ENCODE peak calls at places on chromosome 19, in four cellular contexts. One of them, this sample, is unnamed.

GRCh38 chr19:36215276-36216171 is 618 bp downstream of the ZNF146 start:
- DNase-seq in AG10803: peak
- DNase-seq in fibroblast of pulmonary artery: peak
- DNase-seq in fibroblast of mammary gland: peak
- DNase-seq in this sample: peak

GRCh38 chr19:48819366-48819816 is 8.6 kb upstream of the BCAT2 start:
- DNase-seq in AG10803: peak
- DNase-seq in fibroblast of pulmonary artery: peak
- DNase-seq in fibroblast of mammary gland: peak
- DNase-seq in this sample: peak

GRCh38 chr19:14248578-14249011 is 42.6 kb upstream of the ADGRL1 start:
- DNase-seq in AG10803: peak
- DNase-seq in fibroblast of pulmonary artery: peak
- DNase-seq in fibroblast of mammary gland: peak
- DNase-seq in this sample: peak

GRCh38 chr19:52527954-52528326 is 472 bp downstream of the ZNF808 start:
- DNase-seq in AG10803: peak
- DNase-seq in fibroblast of pulmonary artery: no peak
- DNase-seq in fibroblast of mammary gland: peak
- DNase-seq in this sample: no peak

GRCh38 chr19:5337886-5338595 is 2.6 kb downstream of the PTPRS start:
- DNase-seq in AG10803: no peak
- DNase-seq in fibroblast of pulmonary artery: no peak
- DNase-seq in fibroblast of mammary gland: no peak
- DNase-seq in this sample: no peak

GRCh38 chr19:49441210-49441959 is at the start of gene SLC17A7:
- DNase-seq in AG10803: no peak
- DNase-seq in fibroblast of pulmonary artery: no peak
- DNase-seq in fibroblast of mammary gland: no peak
- DNase-seq in this sample: no peak

GRCh38 chr19:30317403-30317802 is 54.8 kb upstream of the ZNF536 start:
- DNase-seq in AG10803: no peak
- DNase-seq in fibroblast of pulmonary artery: no peak
- DNase-seq in fibroblast of mammary gland: no peak
- DNase-seq in this sample: no peak

GRCh38 chr19:27775395-27775794 is 1437.6 kb downstream of the UQCRFS1 start:
- DNase-seq in AG10803: no peak
- DNase-seq in fibroblast of pulmonary artery: no peak
- DNase-seq in fibroblast of mammary gland: no peak
- DNase-seq in this sample: no peak

GRCh38 chr19:43564800-43565199 is 10.5 kb downstream of the XRCC1 start:
- DNase-seq in AG10803: no peak
- DNase-seq in fibroblast of pulmonary artery: no peak
- DNase-seq in fibroblast of mammary gland: no peak
- DNase-seq in this sample: no peak

GRCh38 chr19:49503582-49503962 is 7.3 kb downstream of the RPS11 start:
- DNase-seq in AG10803: no peak
- DNase-seq in fibroblast of pulmonary artery: no peak
- DNase-seq in fibroblast of mammary gland: no peak
- DNase-seq in this sample: no peak

GRCh38 chr19:55454787-55455243 is 6.6 kb downstream of the ISOC2 start:
- DNase-seq in AG10803: peak
- DNase-seq in fibroblast of pulmonary artery: peak
- DNase-seq in fibroblast of mammary gland: peak
- DNase-seq in this sample: no peak

DNA sequence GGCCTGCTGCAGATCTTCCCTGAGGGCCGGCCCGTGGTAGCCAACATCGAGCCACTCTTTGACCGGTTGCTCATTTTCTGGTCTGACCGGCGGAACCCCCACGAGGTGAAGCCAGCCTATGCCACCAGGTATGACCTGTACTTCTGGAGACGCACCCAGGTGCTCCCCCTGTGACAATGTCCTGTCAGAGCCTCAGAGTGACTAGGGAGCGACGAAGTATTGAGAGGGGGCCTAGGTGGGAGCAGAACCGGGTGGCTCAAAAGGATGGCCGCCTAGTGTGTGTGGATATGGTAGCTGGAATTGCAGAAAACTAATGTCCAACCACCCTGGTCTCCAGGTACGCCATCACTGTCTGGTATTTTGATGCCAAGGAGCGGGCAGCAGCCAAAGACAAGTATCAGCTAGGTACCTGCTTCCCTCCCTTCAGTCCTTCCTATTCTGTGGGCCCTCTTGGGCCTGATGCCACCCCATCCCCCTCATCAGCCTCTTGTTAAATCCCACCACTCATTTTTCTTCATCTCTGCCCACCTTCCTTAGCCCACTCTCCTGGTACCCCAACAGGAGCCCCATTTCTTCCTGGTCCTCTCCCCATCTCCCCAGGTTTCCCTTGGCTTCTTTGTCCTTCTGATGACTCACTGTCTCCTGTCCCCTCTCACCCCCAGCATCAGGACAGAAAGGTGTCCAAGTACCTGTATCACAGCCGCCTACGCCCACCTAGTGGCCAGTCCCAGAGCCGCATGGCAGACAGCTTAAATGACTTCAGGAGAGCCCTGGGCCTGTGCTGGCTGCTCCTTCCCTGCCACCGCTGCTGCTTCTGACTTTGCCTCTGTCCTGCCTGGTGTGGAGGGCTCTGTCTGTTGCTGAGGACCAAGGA is 8.4 kb downstream of the EGLN2 start:
- DNase-seq in AG10803: no peak
- DNase-seq in fibroblast of pulmonary artery: no peak
- DNase-seq in fibroblast of mammary gland: no peak
- DNase-seq in this sample: no peak
- TF ChIP-seq CTCF in AG10803: no peak
- TF ChIP-seq CTCF in fibroblast of pulmonary artery: peak
- TF ChIP-seq CTCF in fibroblast of mammary gland: no peak
- TF ChIP-seq CTCF in this sample: peak

DNA sequence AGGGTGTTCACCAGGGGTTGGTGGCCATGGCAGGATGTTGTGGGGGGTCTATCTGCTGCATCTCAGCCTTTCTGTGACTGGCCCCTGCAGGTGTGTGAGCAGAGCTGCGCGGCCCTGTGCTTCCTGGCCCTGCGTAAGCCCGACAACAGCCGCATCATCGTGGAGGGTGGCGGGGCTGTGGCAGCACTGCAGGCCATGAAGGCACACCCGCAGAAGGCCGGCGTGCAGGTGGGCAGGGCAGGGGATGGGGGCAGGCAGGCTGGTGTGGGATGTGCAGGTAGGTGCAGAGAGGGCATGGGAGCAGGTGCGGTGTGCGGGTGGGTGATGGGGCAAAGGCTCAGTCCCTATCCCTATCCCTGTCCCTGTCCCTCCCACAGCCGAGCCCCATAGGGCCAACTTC is 8.1 kb upstream of the SLC25A42 start:
- DNase-seq in AG10803: no peak
- DNase-seq in fibroblast of pulmonary artery: no peak
- DNase-seq in fibroblast of mammary gland: no peak
- DNase-seq in this sample: no peak
- H3K4me3 ChIP-seq in AG10803: no peak
- H3K4me3 ChIP-seq in fibroblast of pulmonary artery: no peak
- H3K4me3 ChIP-seq in fibroblast of mammary gland: no peak
- H3K4me3 ChIP-seq in this sample: no peak

DNA sequence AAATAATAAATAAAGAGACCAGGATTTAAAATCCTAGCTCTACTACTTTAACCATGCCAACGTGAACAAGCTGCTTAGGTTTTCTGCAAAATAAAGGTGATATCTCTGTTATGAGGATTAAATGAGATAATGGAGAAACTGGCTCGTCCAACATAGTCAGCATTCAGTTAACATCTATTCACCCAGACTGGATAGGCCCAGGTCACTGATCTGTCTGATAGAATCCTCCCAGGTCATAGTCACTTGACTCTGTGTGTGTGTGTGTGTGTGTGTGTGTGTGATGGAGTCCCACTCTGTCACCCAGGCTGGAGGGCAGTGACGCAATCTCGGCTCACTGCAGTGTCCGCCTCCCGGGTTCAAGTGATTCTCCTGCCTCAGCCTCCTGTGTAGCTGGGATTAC is 12.9 kb upstream of the RAB8A start:
- DNase-seq in AG10803: no peak
- DNase-seq in fibroblast of pulmonary artery: no peak
- DNase-seq in fibroblast of mammary gland: no peak
- DNase-seq in this sample: no peak
- TF ChIP-seq CTCF in AG10803: no peak
- TF ChIP-seq CTCF in fibroblast of pulmonary artery: no peak
- TF ChIP-seq CTCF in fibroblast of mammary gland: no peak
- TF ChIP-seq CTCF in this sample: no peak

GRCh38 chr19:15671891-15672579 is 852 bp upstream of the CYP4F12 start:
- DNase-seq in AG10803: no peak
- DNase-seq in fibroblast of pulmonary artery: no peak
- DNase-seq in fibroblast of mammary gland: no peak
- DNase-seq in this sample: no peak

GRCh38 chr19:15672580-15673175 is at the start of gene CYP4F12:
- DNase-seq in AG10803: peak
- DNase-seq in fibroblast of pulmonary artery: peak
- DNase-seq in fibroblast of mammary gland: peak
- DNase-seq in this sample: peak

GRCh38 chr19:15673176-15673654 is 328 bp downstream of the CYP4F12 start:
- DNase-seq in AG10803: no peak
- DNase-seq in fibroblast of pulmonary artery: no peak
- DNase-seq in fibroblast of mammary gland: no peak
- DNase-seq in this sample: no peak

GRCh38 chr19:15669440-15669839 is 3.4 kb upstream of the CYP4F12 start:
- DNase-seq in AG10803: no peak
- DNase-seq in fibroblast of pulmonary artery: no peak
- DNase-seq in fibroblast of mammary gland: no peak
- DNase-seq in this sample: no peak

DNA sequence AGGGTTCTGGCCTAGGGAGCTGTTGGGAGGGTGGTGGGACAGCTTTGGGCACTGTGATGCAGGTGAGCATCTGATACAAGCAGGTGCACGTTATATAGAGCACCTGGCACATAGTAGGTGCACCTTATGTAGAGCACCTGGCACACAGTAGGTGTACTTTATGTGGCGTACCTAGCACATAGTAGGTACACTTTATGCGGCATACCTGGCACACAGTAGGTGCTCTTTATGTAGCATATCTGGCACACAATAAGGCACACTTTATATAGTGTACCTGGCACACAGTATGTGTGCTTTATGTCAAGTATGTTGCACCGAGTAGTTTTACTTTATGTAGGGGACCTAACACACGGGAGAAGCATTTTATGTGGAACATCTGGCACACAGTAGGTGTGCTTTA is 1.6 kb upstream of the CYP4F12 start:
- DNase-seq in AG10803: no peak
- DNase-seq in fibroblast of pulmonary artery: no peak
- DNase-seq in fibroblast of mammary gland: no peak
- DNase-seq in this sample: no peak
- H3K4me3 ChIP-seq in AG10803: no peak
- H3K4me3 ChIP-seq in fibroblast of pulmonary artery: no peak
- H3K4me3 ChIP-seq in fibroblast of mammary gland: no peak
- H3K4me3 ChIP-seq in this sample: no peak

GRCh38 chr19:3111586-3112247 is 17.6 kb downstream of the GNA11 start:
- DNase-seq in AG10803: no peak
- DNase-seq in fibroblast of pulmonary artery: no peak
- DNase-seq in fibroblast of mammary gland: no peak
- DNase-seq in this sample: no peak
- TF ChIP-seq CTCF in AG10803: no peak
- TF ChIP-seq CTCF in fibroblast of pulmonary artery: no peak
- TF ChIP-seq CTCF in fibroblast of mammary gland: no peak
- TF ChIP-seq CTCF in this sample: no peak

GRCh38 chr19:21141787-21142464 is at the start of gene ZNF431:
- DNase-seq in AG10803: peak
- DNase-seq in fibroblast of pulmonary artery: peak
- DNase-seq in fibroblast of mammary gland: peak
- DNase-seq in this sample: peak
- H3K4me3 ChIP-seq in AG10803: peak
- H3K4me3 ChIP-seq in fibroblast of pulmonary artery: peak
- H3K4me3 ChIP-seq in fibroblast of mammary gland: peak
- H3K4me3 ChIP-seq in this sample: peak

GRCh38 chr19:7746903-7747884 is at the start of gene CD209:
- DNase-seq in AG10803: no peak
- DNase-seq in fibroblast of pulmonary artery: no peak
- DNase-seq in fibroblast of mammary gland: no peak
- DNase-seq in this sample: no peak

GRCh38 chr19:7744871-7745270 is 2.5 kb downstream of the CD209 start:
- DNase-seq in AG10803: no peak
- DNase-seq in fibroblast of pulmonary artery: no peak
- DNase-seq in fibroblast of mammary gland: no peak
- DNase-seq in this sample: no peak

GRCh38 chr19:7751157-7751783 is 3.9 kb upstream of the CD209 start:
- DNase-seq in AG10803: no peak
- DNase-seq in fibroblast of pulmonary artery: peak
- DNase-seq in fibroblast of mammary gland: peak
- DNase-seq in this sample: no peak

GRCh38 chr19:7748171-7748570 is 837 bp upstream of the CD209 start:
- DNase-seq in AG10803: no peak
- DNase-seq in fibroblast of pulmonary artery: no peak
- DNase-seq in fibroblast of mammary gland: no peak
- DNase-seq in this sample: no peak

DNA sequence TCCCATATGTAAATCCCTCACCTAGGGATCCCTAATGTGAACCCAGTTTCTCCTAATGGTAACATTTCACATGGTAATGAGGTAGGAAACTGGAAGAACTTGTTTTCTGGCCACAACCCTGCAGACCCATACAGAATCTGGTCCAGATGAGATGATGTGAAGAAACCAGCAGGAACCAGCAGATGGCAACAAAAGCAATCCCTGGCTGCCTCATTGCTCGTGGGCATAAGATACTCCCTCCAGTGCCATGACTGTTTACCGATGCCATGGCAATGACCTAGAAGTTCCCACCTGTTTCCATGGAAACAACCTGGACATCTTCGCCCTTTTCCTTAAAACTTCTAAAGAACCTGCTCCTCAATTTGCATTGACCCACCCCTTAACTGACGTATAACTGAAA is 1.4 kb upstream of the CD209 start:
- DNase-seq in AG10803: no peak
- DNase-seq in fibroblast of pulmonary artery: peak
- DNase-seq in fibroblast of mammary gland: peak
- DNase-seq in this sample: peak
- TF ChIP-seq CTCF in AG10803: peak
- TF ChIP-seq CTCF in fibroblast of pulmonary artery: peak
- TF ChIP-seq CTCF in fibroblast of mammary gland: no peak
- TF ChIP-seq CTCF in this sample: no peak

DNA sequence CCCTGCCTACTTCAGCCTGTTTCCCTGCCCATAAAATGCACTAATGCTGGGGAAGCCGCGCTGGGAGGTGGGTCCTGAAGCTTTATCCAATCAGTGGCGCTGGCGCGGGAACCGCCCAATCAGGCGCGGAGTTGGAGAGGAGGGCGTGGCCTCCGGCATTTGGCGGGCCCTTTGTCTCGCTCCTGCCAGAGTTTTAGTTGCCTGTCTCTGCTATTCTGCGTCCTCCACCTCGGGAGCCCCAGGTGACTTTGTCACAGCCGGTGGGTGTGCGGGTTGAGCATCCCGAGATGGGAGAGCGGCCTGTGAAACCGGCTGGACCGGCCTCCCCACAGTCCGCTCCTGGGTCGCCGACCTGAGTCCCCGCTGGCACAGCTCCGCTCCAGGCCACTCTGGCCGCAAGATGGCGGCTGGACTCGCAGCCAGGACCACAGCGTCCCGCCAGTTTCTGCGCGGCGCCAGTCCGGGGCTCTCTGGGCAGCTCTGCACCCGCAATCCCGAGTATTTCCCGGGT is 30.7 kb upstream of the ZNF429 start:
- DNase-seq in AG10803: peak
- DNase-seq in fibroblast of pulmonary artery: peak
- DNase-seq in fibroblast of mammary gland: peak
- DNase-seq in this sample: peak
- H3K4me3 ChIP-seq in AG10803: peak
- H3K4me3 ChIP-seq in fibroblast of pulmonary artery: peak
- H3K4me3 ChIP-seq in fibroblast of mammary gland: peak
- H3K4me3 ChIP-seq in this sample: peak

This sample was measured in fibroblast of the aortic adventitia.